ENCODE peak calls at places on chromosomes 4 and X, in five cellular contexts. Z is left lung; G is transverse colon; B is CD8-positive, alpha-beta memory T cell; J is brain microvascular endothelial cell. V is an unnamed sample.

GRCh38 chr4:140187316-140187695 is 33.3 kb upstream of the MAML3 start:
- DNase-seq in B (no peak), J (no peak), Z (no peak), G (no peak), V (no peak)

GRCh38 chr4:188008377-188008776 is 12.8 kb downstream of the ZFP42 start:
- DNase-seq in B (no peak), Z (no peak), G (no peak), J (peak), V (no peak)

GRCh38 chr4:76943129-76943620 is 6.4 kb upstream of the SEPTIN11 start:
- DNase-seq in J (peak), G (no peak), B (no peak), Z (no peak), V (no peak)

GRCh38 chr4:121199742-121200561 is 35.8 kb upstream of the TNIP3 start:
- DNase-seq in Z (no peak), G (no peak), J (no peak), B (no peak), V (no peak)

GRCh38 chrX:71533850-71534515 is 1.1 kb downstream of the OGT start:
- DNase-seq in G (peak), B (peak), Z (peak), J (peak), V (peak)

GRCh38 chr4:145480257-145480656 is 1.4 kb upstream of the SMAD1 start:
- DNase-seq in J (no peak), G (no peak), B (no peak), Z (no peak), V (no peak)

GRCh38 chr4:11223261-11223660 is 205.4 kb downstream of the HS3ST1 start:
- DNase-seq in B (no peak), G (no peak), J (no peak), Z (no peak), V (no peak)

GRCh38 chr4:79900182-79900581 is 172.8 kb downstream of the ANTXR2 start:
- DNase-seq in Z (no peak), G (no peak), B (no peak), J (no peak), V (no peak)

GRCh38 chrX:115650916-115651315 is 89.9 kb downstream of the PLS3 start:
- DNase-seq in B (no peak), Z (no peak), J (peak), G (peak), V (no peak)

GRCh38 chr4:6192245-6192644 is 8.1 kb downstream of the JAKMIP1 start:
- DNase-seq in B (no peak), Z (no peak), G (no peak), J (no peak), V (no peak)

GRCh38 chr4:67393699-67394281 is 151.5 kb downstream of the CENPC start:
- DNase-seq in B (peak), Z (no peak), J (peak), G (no peak), V (no peak)

GRCh38 chrX:40434947-40435346 is 145.8 kb upstream of the ATP6AP2 start:
- DNase-seq in J (no peak), Z (no peak), B (no peak), G (no peak), V (no peak)

GRCh38 chrX:9130031-9130430 is 96.1 kb upstream of the FAM9B start:
- DNase-seq in B (no peak), G (no peak), J (no peak), Z (no peak), V (no peak)

GRCh38 chr4:95506264-95506663 is 42.5 kb downstream of the UNC5C start:
- DNase-seq in G (no peak), Z (no peak), J (peak), B (no peak), V (no peak)

GRCh38 chr4:188822698-188823097 is 683.5 kb downstream of the TRIML1 start:
- DNase-seq in B (no peak), Z (peak), J (no peak), G (no peak), V (no peak)

GRCh38 chr4:38078590-38079381 is 118.6 kb downstream of the PTTG2 start:
- DNase-seq in B (no peak), Z (no peak), G (peak), J (peak), V (no peak)

GRCh38 chr4:133969202-133969873 is 232.3 kb downstream of the PABPC4L start:
- DNase-seq in Z (no peak), J (peak), G (no peak), B (no peak), V (no peak)

GRCh38 chr4:176156656-176157055 is 38.7 kb downstream of the SPATA4 start:
- DNase-seq in G (no peak), Z (no peak), B (no peak), J (no peak), V (no peak)

GRCh38 chr4:127015616-127016015 is 617.1 kb upstream of the INTU start:
- DNase-seq in J (no peak), Z (no peak), G (no peak), B (no peak), V (no peak)

GRCh38 chr4:66169341-66169740 is 499.1 kb upstream of the EPHA5 start:
- DNase-seq in B (no peak), Z (no peak), J (peak), G (no peak), V (no peak)

GRCh38 chr4:1080432-1080831 is 32.9 kb downstream of the RNF212 start:
- DNase-seq in B (no peak), Z (no peak), J (no peak), G (no peak), V (no peak)

GRCh38 chr4:1080961-1081688 is 32.2 kb downstream of the RNF212 start:
- DNase-seq in G (no peak), B (no peak), Z (no peak), J (no peak), V (no peak)

GRCh38 chr4:1082215-1083182 is 30.9 kb downstream of the RNF212 start:
- DNase-seq in Z (peak), B (no peak), J (peak), G (peak), V (no peak)

GRCh38 chr4:1079711-1080265 is 33.6 kb downstream of the RNF212 start:
- DNase-seq in Z (no peak), G (no peak), J (no peak), B (no peak), V (no peak)

DNA sequence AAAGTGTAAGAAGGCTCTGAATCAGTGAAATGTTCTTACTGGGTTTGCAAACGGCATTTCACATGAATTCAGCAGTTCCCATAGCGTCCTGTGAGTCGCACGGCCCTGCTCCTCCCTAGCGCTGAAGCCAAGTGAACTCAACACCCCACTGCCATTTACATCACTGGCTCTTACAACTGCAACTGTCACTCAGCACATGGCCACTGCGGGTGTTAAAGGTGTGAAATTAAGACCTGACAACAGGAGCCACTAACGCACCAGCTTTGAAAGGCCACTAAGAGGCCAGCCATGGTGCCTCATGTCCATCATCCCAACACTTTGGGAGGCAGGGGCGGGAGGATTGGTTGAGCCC is 31.7 kb downstream of the RNF212 start:
- DNase-seq in Z (no peak), B (no peak), G (no peak), J (no peak), V (no peak)
- H3K27ac ChIP-seq in Z (no peak), B (no peak), G (no peak), J (no peak), V (no peak)

GRCh38 chr4:183437452-183437851 is 7.0 kb upstream of the CDKN2AIP start:
- DNase-seq in Z (no peak), J (no peak), B (no peak), G (no peak), V (no peak)

GRCh38 chr4:183431614-183432013 is 12.8 kb upstream of the CDKN2AIP start:
- DNase-seq in G (no peak), B (no peak), J (no peak), Z (no peak), V (no peak)

GRCh38 chr4:183436417-183436816 is 8.0 kb upstream of the CDKN2AIP start:
- DNase-seq in G (no peak), Z (no peak), J (no peak), B (no peak), V (no peak)

GRCh38 chr4:183435803-183436202 is 8.6 kb upstream of the CDKN2AIP start:
- DNase-seq in G (no peak), Z (no peak), B (no peak), J (no peak), V (no peak)

GRCh38 chr4:183434264-183435045 is 10.0 kb upstream of the CDKN2AIP start:
- DNase-seq in G (no peak), J (no peak), Z (no peak), B (no peak), V (no peak)
- H3K27ac ChIP-seq in G (no peak), J (no peak), Z (no peak), B (no peak), V (no peak)

GRCh38 chr4:186702297-186702696 is 21.4 kb downstream of the FAT1 start:
- DNase-seq in Z (no peak), J (no peak), G (no peak), B (no peak), V (no peak)

GRCh38 chr4:186701788-186702187 is 21.9 kb downstream of the FAT1 start:
- DNase-seq in Z (no peak), G (no peak), J (no peak), B (no peak), V (no peak)

GRCh38 chr4:186704059-186704458 is 19.6 kb downstream of the FAT1 start:
- DNase-seq in J (no peak), Z (no peak), G (no peak), B (no peak), V (no peak)

GRCh38 chr4:186703510-186703909 is 20.1 kb downstream of the FAT1 start:
- DNase-seq in Z (no peak), B (no peak), G (no peak), J (no peak), V (no peak)

GRCh38 chr4:186702940-186703339 is 20.7 kb downstream of the FAT1 start:
- DNase-seq in G (no peak), Z (no peak), J (no peak), B (no peak), V (no peak)
- H3K27ac ChIP-seq in G (peak), Z (no peak), J (no peak), B (no peak), V (peak)

GRCh38 chr4:62193726-62194125 is 993.6 kb downstream of the ADGRL3 start:
- DNase-seq in B (no peak), G (no peak), Z (no peak), J (no peak), V (no peak)
- H3K27ac ChIP-seq in B (no peak), G (no peak), Z (no peak), J (no peak), V (no peak)

GRCh38 chrX:33726281-33727160 is 405.6 kb downstream of the FAM47A start:
- DNase-seq in Z (peak), J (no peak), G (no peak), B (no peak), V (no peak)
- H3K27ac ChIP-seq in Z (no peak), J (no peak), G (peak), B (no peak), V (no peak)

GRCh38 chrX:148268646-148269045 is 231.8 kb upstream of the AFF2 start:
- DNase-seq in Z (no peak), B (no peak), J (no peak), G (no peak), V (no peak)

GRCh38 chrX:148265829-148266228 is 234.6 kb upstream of the AFF2 start:
- DNase-seq in Z (no peak), J (no peak), G (no peak), B (no peak), V (no peak)

GRCh38 chrX:148269513-148269912 is 230.9 kb upstream of the AFF2 start:
- DNase-seq in Z (no peak), G (no peak), B (no peak), J (no peak), V (no peak)

GRCh38 chrX:148271263-148271662 is 229.2 kb upstream of the AFF2 start:
- DNase-seq in B (no peak), J (no peak), Z (no peak), G (no peak), V (no peak)

GRCh38 chrX:148270499-148270898 is 229.9 kb upstream of the AFF2 start:
- DNase-seq in Z (no peak), G (no peak), J (no peak), B (peak), V (no peak)
- H3K27ac ChIP-seq in Z (peak), G (no peak), J (no peak), B (no peak), V (no peak)